ENCODE peak calls at places on chromosomes 3 and 15, in four cellular contexts. V is psoas muscle, I is fibroblast of pulmonary artery, O is mammary epithelial cell. E is an unnamed sample.
A peak's percentile ranks its signal among the peaks of the same experiment; 100 is the strongest.

GRCh38 chr15:81023483-81024264 is 23.0 kb downstream of the TLNRD1 start:
- DNase-seq in V (peak; percentile 90), I (peak; percentile 80), O (no peak), E (peak; percentile 94)

GRCh38 chr15:60480149-60480548 is 1.2 kb upstream of the ICE2 start:
- DNase-seq in V (no peak), I (no peak), O (no peak), E (no peak)

GRCh38 chr3:34312684-34313083 is 514.3 kb downstream of the PDCD6IP start:
- DNase-seq in V (no peak), I (no peak), O (no peak), E (no peak)

GRCh38 chr3:171810278-171811058 is at the start of gene PLD1:
- DNase-seq in V (peak; percentile 83), I (peak; percentile 90), O (peak; percentile 94), E (peak; percentile 86)

GRCh38 chr3:178231645-178232044 is 304.6 kb upstream of the KCNMB2 start:
- DNase-seq in V (no peak), I (no peak), O (no peak), E (peak; percentile 54)

GRCh38 chr3:100402150-100402706 is 889 bp downstream of the LNP1 start:
- DNase-seq in V (no peak), I (peak; percentile 42), O (peak; percentile 53), E (peak; percentile 59)

GRCh38 chr3:174198199-174198598 is 660.9 kb upstream of the NAALADL2 start:
- DNase-seq in V (no peak), I (peak; percentile 30), O (no peak), E (peak; percentile 68)

GRCh38 chr15:100048736-100049135 is 293.0 kb downstream of the ADAMTS17 start:
- DNase-seq in V (no peak), I (no peak), O (no peak), E (no peak)

GRCh38 chr15:48393650-48394049 is 62.4 kb downstream of the DUT start:
- DNase-seq in V (no peak), I (peak; percentile 79), O (no peak), E (peak; percentile 83)

GRCh38 chr3:172142074-172143059 is 103.0 kb downstream of the FNDC3B start:
- DNase-seq in V (no peak), I (peak; percentile 86), O (peak; percentile 74), E (peak; percentile 94)

GRCh38 chr3:159169828-159170227 is 368.0 kb downstream of the MFSD1 start:
- DNase-seq in V (no peak), I (peak; percentile 56), O (peak; percentile 68), E (peak; percentile 24)

GRCh38 chr15:69118089-69118488 is 42.3 kb upstream of the GLCE start:
- DNase-seq in V (no peak), I (peak; percentile 29), O (no peak), E (no peak)

GRCh38 chr3:98551754-98552153 is 20.0 kb downstream of the GPR15 start:
- DNase-seq in V (no peak), I (no peak), O (no peak), E (no peak)

GRCh38 chr3:47711596-47711995 is 70.1 kb downstream of the SMARCC1 start:
- DNase-seq in V (no peak), I (no peak), O (no peak), E (no peak)

GRCh38 chr3:45741742-45742141 is 52.5 kb downstream of the SACM1L start:
- DNase-seq in V (no peak), I (no peak), O (no peak), E (no peak)

GRCh38 chr3:152264378-152264777 is 4.4 kb upstream of the MBNL1 start:
- DNase-seq in V (no peak), I (no peak), O (no peak), E (no peak)

GRCh38 chr3:175073209-175073905 is 214.2 kb downstream of the NAALADL2 start:
- DNase-seq in V (no peak), I (peak; percentile 52), O (no peak), E (no peak)

GRCh38 chr15:57205999-57206398 is 170.3 kb upstream of the CGNL1 start:
- DNase-seq in V (no peak), I (no peak), O (no peak), E (no peak)

GRCh38 chr15:73600413-73601050 is 32.7 kb downstream of the NPTN start:
- DNase-seq in V (no peak), I (no peak), O (no peak), E (no peak)

GRCh38 chr15:63979227-63979793 is 67.0 kb downstream of the DAPK2 start:
- DNase-seq in V (no peak), I (no peak), O (no peak), E (no peak)

GRCh38 chr3:62242846-62243245 is 130.5 kb downstream of the FEZF2 start:
- DNase-seq in V (no peak), I (no peak), O (no peak), E (no peak)

GRCh38 chr3:194561306-194561974 is 71.8 kb downstream of the TMEM44 start:
- DNase-seq in V (no peak), I (peak; percentile 92), O (peak; percentile 44), E (peak; percentile 81)

GRCh38 chr3:107217161-107217560 is 160.1 kb upstream of the CCDC54 start:
- DNase-seq in V (no peak), I (peak; percentile 98), O (peak; percentile 95), E (peak; percentile 98)

GRCh38 chr3:151923901-151924300 is 50.5 kb downstream of the SUCNR1 start:
- DNase-seq in V (no peak), I (no peak), O (peak; percentile 51), E (peak; percentile 51)

GRCh38 chr3:156416846-156417581 is 137.9 kb downstream of the SSR3 start:
- DNase-seq in V (no peak), I (no peak), O (no peak), E (no peak)

GRCh38 chr3:129366312-129366831 is 62.1 kb downstream of the EFCAB12 start:
- DNase-seq in V (no peak), I (no peak), O (no peak), E (no peak)

GRCh38 chr3:102593754-102594602 is 159.2 kb downstream of the ZPLD1 start:
- DNase-seq in V (no peak), I (no peak), O (no peak), E (no peak)

GRCh38 chr3:170098753-170099152 is 61.0 kb downstream of the GPR160 start:
- DNase-seq in V (no peak), I (no peak), O (peak; percentile 33), E (no peak)

GRCh38 chr3:197023241-197023997 is 6.2 kb downstream of the MELTF start:
- DNase-seq in V (no peak), I (no peak), O (no peak), E (no peak)

GRCh38 chr15:31079519-31079918 is 22.0 kb downstream of the TRPM1 start:
- DNase-seq in V (no peak), I (no peak), O (peak; percentile 79), E (no peak)

GRCh38 chr3:129038121-129038855 is 22.3 kb upstream of the GP9 start:
- DNase-seq in V (no peak), I (no peak), O (no peak), E (no peak)

GRCh38 chr15:37109952-37110630 is 9.7 kb upstream of the MEIS2 start:
- DNase-seq in V (peak; percentile 51), I (peak; percentile 79), O (no peak), E (peak; percentile 77)

GRCh38 chr15:37107754-37108724 is 7.7 kb upstream of the MEIS2 start:
- DNase-seq in V (no peak), I (no peak), O (no peak), E (no peak)

GRCh38 chr15:37107071-37107753 is 6.9 kb upstream of the MEIS2 start:
- DNase-seq in V (no peak), I (peak; percentile 74), O (no peak), E (peak; percentile 69)

GRCh38 chr15:37109151-37109912 is 9.0 kb upstream of the MEIS2 start:
- DNase-seq in V (no peak), I (no peak), O (no peak), E (no peak)

GRCh38 chr15:37108725-37109124 is 8.4 kb upstream of the MEIS2 start:
- DNase-seq in V (no peak), I (no peak), O (no peak), E (no peak)
- H3K4me3 ChIP-seq in V (no peak overlapping the region), I (peak overlapping the region; percentile 50), O (no peak overlapping the region), E (no peak overlapping the region)

GRCh38 chr3:185084402-185084801 is 68.5 kb downstream of the C3orf70 start:
- DNase-seq in V (no peak), I (no peak), O (no peak), E (no peak)

GRCh38 chr3:185082149-185082548 is 70.7 kb downstream of the C3orf70 start:
- DNase-seq in V (no peak), I (no peak), O (no peak), E (no peak)

GRCh38 chr3:185087419-185087818 is 65.4 kb downstream of the C3orf70 start:
- DNase-seq in V (no peak), I (no peak), O (no peak), E (no peak)

GRCh38 chr3:185082829-185083228 is 70.0 kb downstream of the C3orf70 start:
- DNase-seq in V (no peak), I (no peak), O (no peak), E (no peak)

GRCh38 chr3:185084883-185085282 is 68.0 kb downstream of the C3orf70 start:
- DNase-seq in V (no peak), I (peak; percentile 8), O (peak; percentile 16), E (no peak)
- TF ChIP-seq CTCF in V (no peak), I (peak; percentile 1), O (no peak), E (no peak)

DNA sequence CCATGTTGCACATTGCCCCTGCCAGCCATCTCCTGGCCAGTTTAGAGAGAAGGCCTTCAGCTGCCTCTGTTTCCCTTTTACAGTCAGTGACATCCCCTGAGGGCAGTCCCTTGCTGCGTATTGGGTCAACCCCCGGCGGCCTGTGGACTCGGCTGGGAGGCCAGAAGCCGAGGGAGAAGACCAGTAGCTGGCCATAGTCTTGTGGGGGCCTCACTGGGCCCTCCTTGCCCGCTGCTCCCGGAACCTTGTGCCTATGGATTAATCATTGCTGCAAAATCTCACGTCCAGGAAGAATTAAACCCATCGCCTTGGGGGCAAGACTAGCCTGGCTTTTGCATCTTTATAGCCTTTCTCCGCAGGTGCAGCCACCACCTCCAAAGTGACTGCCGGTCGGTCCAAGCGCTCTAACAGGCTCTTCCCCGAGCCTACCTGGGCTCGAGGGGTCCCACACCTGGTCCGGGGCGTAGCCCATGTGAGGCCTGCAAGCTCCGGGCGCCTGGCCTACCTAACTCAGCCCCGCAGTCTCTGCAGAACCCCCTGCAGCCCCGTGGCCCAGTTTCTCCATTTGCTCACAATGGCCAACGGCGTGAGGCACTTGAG is 870 bp upstream of the CHAC1 start:
- DNase-seq in V (no peak), I (no peak), O (no peak), E (no peak)
- H3K4me3 ChIP-seq in V (peak overlapping the region; percentile 84), I (peak overlapping the region; percentile 88), O (peak overlapping the region; percentile 93), E (peak overlapping the region; percentile 92)

GRCh38 chr15:49418811-49419210 is 4.2 kb upstream of the FGF7 start:
- DNase-seq in V (no peak), I (no peak), O (no peak), E (no peak)

GRCh38 chr15:49421991-49422390 is 1.1 kb upstream of the FGF7 start:
- DNase-seq in V (peak; percentile 62), I (peak; percentile 66), O (peak; percentile 55), E (peak; percentile 74)

GRCh38 chr15:49424954-49425353 is 1.9 kb downstream of the FGF7 start:
- DNase-seq in V (no peak), I (no peak), O (no peak), E (no peak)

GRCh38 chr15:49423906-49424520 is 971 bp downstream of the FGF7 start:
- DNase-seq in V (no peak), I (peak; percentile 24), O (no peak), E (peak; percentile 58)

DNA sequence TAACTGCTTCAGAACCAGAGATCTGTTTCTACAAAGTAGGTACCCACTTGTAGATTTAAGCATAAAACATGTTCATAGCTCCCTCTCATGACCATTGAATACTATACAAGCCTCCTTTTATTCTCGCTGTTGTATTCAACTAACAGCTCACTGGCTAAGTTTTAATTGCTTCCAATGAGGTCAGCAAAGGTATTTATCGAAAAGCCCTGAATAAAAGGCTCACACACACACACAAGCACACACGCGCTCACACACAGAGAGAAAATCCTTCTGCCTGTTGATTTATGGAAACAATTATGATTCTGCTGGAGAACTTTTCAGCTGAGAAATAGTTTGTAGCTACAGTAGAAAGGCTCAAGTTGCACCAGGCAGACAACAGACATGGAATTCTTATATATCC is at the start of gene FGF7:
- DNase-seq in V (no peak), I (peak; percentile 43), O (no peak), E (peak; percentile 90)
- TF ChIP-seq CTCF in V (no peak), I (no peak), O (no peak), E (no peak)

E was measured in cardiac fibroblast.